ENCODE peak calls at places on chromosomes 2 and 18, in ten cellular contexts. V, J, Q, P, H, X, A, S, U and E are unnamed samples.

GRCh38 chr2:120066708-120067547 is 54.1 kb downstream of the EPB41L5 start:
- DNase-seq in X (no peak), H (peak; percentile 12), V (no peak), J (no peak), A (peak; percentile 32), S (no peak), U (no peak), Q (peak; percentile 25), P (no peak), E (no peak)

GRCh38 chr2:234677758-234678538 is 181.1 kb upstream of the ARL4C start:
- DNase-seq in S (no peak), H (peak; percentile 86), J (no peak), P (no peak), U (no peak), X (no peak), Q (peak; percentile 65), A (no peak), V (no peak), E (no peak)

GRCh38 chr2:38181802-38182517 is 106.0 kb upstream of the CYP1B1 start:
- DNase-seq in P (no peak), Q (no peak), J (no peak), U (no peak), X (no peak), V (no peak), A (no peak), H (no peak), S (no peak), E (no peak)

GRCh38 chr2:3705808-3706207 is 2.4 kb downstream of the DCDC2C start:
- DNase-seq in X (no peak), P (no peak), J (no peak), V (no peak), S (no peak), A (no peak), U (no peak), H (no peak), Q (no peak), E (no peak)

GRCh38 chr2:71792926-71793761 is 339.8 kb downstream of the DYSF start:
- DNase-seq in J (no peak), H (no peak), S (no peak), Q (peak; percentile 48), X (peak; percentile 40), V (no peak), U (no peak), A (no peak), P (no peak), E (no peak)

GRCh38 chr18:36697905-36698304 is 130.9 kb downstream of the TPGS2 start:
- DNase-seq in S (no peak), U (no peak), V (no peak), Q (peak; percentile 19), J (no peak), X (peak; percentile 74), A (no peak), P (no peak), H (peak; percentile 93), E (no peak)

GRCh38 chr2:71224935-71225334 is 2.0 kb downstream of the PAIP2B start:
- DNase-seq in H (no peak), V (no peak), Q (no peak), X (no peak), P (no peak), S (no peak), U (no peak), A (no peak), J (no peak), E (no peak)

GRCh38 chr18:49562481-49563129 is 748 bp downstream of the LIPG start:
- DNase-seq in H (peak; percentile 16), J (peak; percentile 63), P (no peak), U (no peak), X (no peak), A (no peak), V (no peak), Q (no peak), S (peak; percentile 68), E (peak; percentile 55)

GRCh38 chr2:47250576-47251403 is 95.7 kb upstream of the STPG4 start:
- DNase-seq in U (no peak), X (no peak), J (no peak), Q (peak; percentile 39), P (no peak), H (no peak), S (no peak), V (no peak), A (no peak), E (no peak)

GRCh38 chr2:128208023-128208422 is 110.6 kb downstream of the HS6ST1 start:
- DNase-seq in V (no peak), Q (no peak), A (no peak), P (no peak), X (no peak), U (no peak), J (no peak), S (no peak), H (no peak), E (no peak)

GRCh38 chr2:181457121-181457740 is at the start of gene ITGA4:
- DNase-seq in A (peak; percentile 61), P (peak; percentile 71), H (peak; percentile 70), V (peak; percentile 69), U (peak; percentile 64), X (no peak), S (peak; percentile 88), Q (peak; percentile 82), J (peak; percentile 90), E (peak; percentile 83)

GRCh38 chr2:30362468-30363081 is 84.5 kb upstream of the LCLAT1 start:
- DNase-seq in Q (no peak), P (no peak), V (no peak), A (no peak), U (no peak), S (no peak), X (no peak), J (no peak), H (peak; percentile 47), E (no peak)

GRCh38 chr18:48228301-48228715 is 180.9 kb downstream of the ZBTB7C start:
- DNase-seq in A (peak; percentile 39), V (no peak), X (no peak), Q (peak; percentile 8), P (peak; percentile 70), H (peak; percentile 7), U (no peak), J (no peak), S (no peak), E (no peak)

GRCh38 chr2:9331704-9332103 is 91.6 kb downstream of the ITGB1BP1 start:
- DNase-seq in Q (peak; percentile 51), S (peak; percentile 46), P (no peak), A (no peak), X (peak; percentile 65), U (no peak), V (no peak), H (no peak), J (no peak), E (peak; percentile 29)

GRCh38 chr2:90069290-90069894 is 1377.9 kb downstream of the RPIA start:
- DNase-seq in Q (no peak), J (no peak), H (peak; percentile 25), V (no peak), X (no peak), U (no peak), P (no peak), A (no peak), S (peak; percentile 82), E (peak; percentile 77)

GRCh38 chr2:231807020-231807419 is 20.8 kb downstream of the COPS7B start:
- DNase-seq in H (no peak), J (no peak), Q (no peak), S (no peak), A (no peak), V (no peak), P (no peak), X (no peak), U (no peak), E (no peak)

GRCh38 chr2:203972066-203972465 is 35.5 kb downstream of the ICOS start:
- DNase-seq in U (no peak), J (no peak), S (no peak), V (no peak), X (no peak), A (no peak), P (no peak), Q (no peak), H (no peak), E (no peak)

GRCh38 chr2:217837001-217837491 is 165.7 kb downstream of the TNS1 start:
- DNase-seq in A (peak; percentile 79), H (peak; percentile 84), U (no peak), Q (peak; percentile 59), V (no peak), J (peak; percentile 60), P (peak; percentile 66), X (no peak), S (peak; percentile 82), E (peak; percentile 59)

GRCh38 chr2:184053326-184053725 is 545.0 kb upstream of the ZNF804A start:
- DNase-seq in U (no peak), A (no peak), J (no peak), S (no peak), H (no peak), X (no peak), Q (no peak), V (no peak), P (no peak), E (no peak)

GRCh38 chr2:225431387-225431786 is 31.9 kb downstream of the NYAP2 start:
- DNase-seq in V (no peak), S (no peak), H (no peak), P (no peak), A (no peak), Q (no peak), J (no peak), U (no peak), X (no peak), E (no peak)

GRCh38 chr18:24398515-24398914 is 891 bp upstream of the OSBPL1A start:
- DNase-seq in Q (peak; percentile 67), A (no peak), H (peak; percentile 25), U (no peak), X (no peak), J (peak; percentile 69), P (no peak), V (no peak), S (no peak), E (no peak)

GRCh38 chr2:166234112-166234846 is 106.5 kb upstream of the SCN1A start:
- DNase-seq in J (no peak), S (no peak), Q (peak; percentile 32), P (no peak), X (peak; percentile 68), A (no peak), V (no peak), U (no peak), H (peak; percentile 56), E (no peak)

GRCh38 chr2:226247289-226248275 is 552.0 kb downstream of the IRS1 start:
- DNase-seq in H (peak; percentile 28), J (no peak), Q (peak; percentile 17), P (no peak), V (no peak), S (no peak), A (no peak), X (peak; percentile 5), U (no peak), E (no peak)

GRCh38 chr2:165313448-165313847 is 74.2 kb downstream of the SCN2A start:
- DNase-seq in J (no peak), P (no peak), U (no peak), V (no peak), X (no peak), S (no peak), A (no peak), H (no peak), Q (no peak), E (no peak)

GRCh38 chr2:241112592-241112991 is 10.5 kb upstream of the MTERF4 start:
- DNase-seq in J (no peak), U (no peak), A (no peak), Q (no peak), S (peak; percentile 32), P (no peak), X (no peak), H (no peak), V (no peak), E (no peak)

GRCh38 chr2:48346124-48346536 is 183.8 kb upstream of the STON1 start:
- DNase-seq in P (no peak), S (no peak), X (peak; percentile 71), A (peak; percentile 33), V (no peak), J (no peak), U (no peak), H (peak; percentile 92), Q (peak; percentile 94), E (no peak)

GRCh38 chr2:128326296-128326790 is 7.7 kb upstream of the HS6ST1 start:
- DNase-seq in A (peak; percentile 20), H (no peak), X (no peak), Q (no peak), P (no peak), U (no peak), S (no peak), V (no peak), J (no peak), E (no peak)

GRCh38 chr18:6983366-6983765 is 134.2 kb downstream of the LAMA1 start:
- DNase-seq in S (no peak), V (no peak), J (no peak), A (no peak), U (no peak), Q (no peak), X (no peak), P (no peak), H (no peak), E (no peak)